ENCODE peak calls at places on chromosomes 4 and X, in seven cellular contexts. X is amniotic epithelial cell; Y is stimulated activated CD4-positive, alpha-beta T cell treated with anti-CD3 and anti-CD28 coated beads, Interleukin-1b, Interleukin-23, amount 100 ng/mL, for 24 hours; G is Right ventricle myocardium superior; U is heart left ventricle; P is dorsolateral prefrontal cortex; T is NAMALWA. O is an unnamed sample.
A peak's percentile ranks its signal among the peaks of the same experiment; 100 is the strongest.

GRCh38 chr4:110163327-110164070 is 34.9 kb downstream of the ELOVL6 start:
- DNase-seq in P (no peak), U (no peak), X (peak; percentile 79), Y (no peak), T (no peak), G (no peak), O (peak; percentile 38)

GRCh38 chr4:66430856-66431255 is 760.6 kb upstream of the EPHA5 start:
- DNase-seq in X (peak; percentile 75), G (no peak), Y (no peak), U (no peak), T (no peak), P (no peak), O (no peak)

GRCh38 chr4:82786004-82786400 is 12.6 kb downstream of the SCD5 start:
- DNase-seq in G (no peak), X (no peak), T (no peak), P (no peak), Y (no peak), U (no peak), O (no peak)

GRCh38 chr4:22508376-22508775 is 7.5 kb downstream of the ADGRA3 start:
- DNase-seq in X (peak; percentile 80), G (no peak), P (no peak), Y (no peak), T (no peak), U (no peak), O (no peak)

GRCh38 chrX:42577936-42578335 is 200.0 kb downstream of the PPP1R2C start:
- DNase-seq in P (no peak), X (no peak), T (no peak), G (no peak), Y (no peak), U (no peak), O (no peak)

GRCh38 chrX:12984629-12985303 is 9.9 kb downstream of the TMSB4X start:
- DNase-seq in T (no peak), P (no peak), Y (no peak), X (peak; percentile 49), U (no peak), G (no peak), O (no peak)

GRCh38 chrX:53089224-53089842 is 4.6 kb upstream of the KANTR start:
- DNase-seq in Y (no peak), X (peak; percentile 66), P (peak; percentile 58), G (no peak), T (peak; percentile 61), U (peak; percentile 35), O (peak; percentile 64)

GRCh38 chr4:234178-234577 is 71.1 kb downstream of the ZNF732 start:
- DNase-seq in U (no peak), G (no peak), X (no peak), Y (no peak), T (peak; percentile 15), P (no peak), O (no peak)

GRCh38 chr4:145083891-145084640 is 13.9 kb downstream of the ANAPC10 start:
- DNase-seq in U (no peak), P (no peak), T (no peak), G (no peak), Y (no peak), X (peak; percentile 43), O (no peak)

GRCh38 chr4:59689149-59689548 is 1511.0 kb upstream of the ADGRL3 start:
- DNase-seq in T (no peak), Y (no peak), X (no peak), G (no peak), U (no peak), P (no peak), O (no peak)

GRCh38 chrX:136525738-136526606 is 6.0 kb upstream of the VGLL1 start:
- DNase-seq in T (no peak), G (peak; percentile 80), X (peak; percentile 75), P (peak; percentile 49), Y (no peak), U (peak; percentile 72), O (peak; percentile 38)

GRCh38 chr4:94452476-94453300 is 946 bp downstream of the PDLIM5 start:
- DNase-seq in G (peak; percentile 90), U (peak; percentile 89), T (peak; percentile 25), X (peak; percentile 87), Y (peak; percentile 7), P (peak; percentile 36), O (peak; percentile 58)

GRCh38 chr4:141078871-141079270 is 54.4 kb downstream of the RNF150 start:
- DNase-seq in X (peak; percentile 51), G (no peak), Y (no peak), T (no peak), U (no peak), P (no peak), O (no peak)

GRCh38 chrX:26783512-26784225 is 567.7 kb downstream of the MAGEB5 start:
- DNase-seq in T (peak; percentile 69), U (no peak), Y (no peak), X (peak; percentile 40), P (no peak), G (no peak), O (no peak)

GRCh38 chrX:6500717-6501116 is 34.2 kb downstream of the VCX3A start:
- DNase-seq in U (no peak), X (no peak), T (no peak), G (no peak), P (no peak), Y (no peak), O (no peak)

GRCh38 chr4:151324449-151325319 is 721 bp downstream of the SH3D19 start:
- DNase-seq in Y (no peak), U (peak; percentile 47), T (no peak), X (no peak), G (peak; percentile 49), P (peak; percentile 38), O (peak; percentile 37)

GRCh38 chrX:147537172-147537571 is 374.5 kb upstream of the FMR1 start:
- DNase-seq in Y (no peak), X (no peak), U (no peak), G (no peak), T (no peak), P (no peak), O (no peak)

GRCh38 chrX:34656842-34657780 is at the start of gene TMEM47:
- DNase-seq in G (peak; percentile 82), P (peak; percentile 68), U (peak; percentile 78), Y (no peak), X (peak; percentile 57), T (no peak), O (peak; percentile 53)

GRCh38 chrX:69285881-69286545 is 120.8 kb upstream of the PJA1 start:
- DNase-seq in Y (peak; percentile 40), T (peak; percentile 52), G (peak; percentile 79), P (peak; percentile 53), X (peak; percentile 5), U (peak; percentile 52), O (peak; percentile 78)

GRCh38 chr4:57462843-57463242 is 352.7 kb upstream of the IGFBP7 start:
- DNase-seq in Y (no peak), G (no peak), X (no peak), U (no peak), T (no peak), P (no peak), O (no peak)

GRCh38 chrX:154372612-154373022 is 1.8 kb downstream of the FLNA start:
- DNase-seq in U (no peak), G (no peak), X (no peak), T (peak; percentile 20), Y (no peak), P (no peak), O (peak; percentile 66)

O was measured in hepatic stellate cell.